ENCODE peak calls at places on chromosomes 6 and 20, in five cellular contexts. F is heart right ventricle, E is KBM-7, Z is left ventricle myocardium superior, I is EH. V is an unnamed sample.

GRCh38 chr6:79461205-79461604 is 76.0 kb downstream of the LCA5 start:
- DNase-seq in F (no peak), E (no peak), Z (no peak), I (no peak), V (no peak)

GRCh38 chr6:33162471-33162870 is 29.8 kb downstream of the COL11A2 start:
- DNase-seq in F (no peak), E (peak), Z (no peak), I (no peak), V (no peak)

GRCh38 chr6:37319156-37319555 is 34.6 kb upstream of the RNF8 start:
- DNase-seq in F (no peak), E (no peak), Z (no peak), I (peak), V (no peak)

GRCh38 chr6:122408697-122409458 is 9.4 kb downstream of the HSF2 start:
- DNase-seq in F (no peak), E (no peak), Z (no peak), I (no peak), V (no peak)

GRCh38 chr6:56851541-56852248 is 103.2 kb upstream of the BEND6 start:
- DNase-seq in F (peak), E (peak), Z (peak), I (peak), V (no peak)

GRCh38 chr6:101150226-101150625 is 243.3 kb upstream of the GRIK2 start:
- DNase-seq in F (no peak), E (no peak), Z (no peak), I (no peak), V (no peak)

GRCh38 chr20:46128310-46129151 is 10.4 kb downstream of the CD40 start:
- DNase-seq in F (peak), E (peak), Z (peak), I (peak), V (no peak)

GRCh38 chr6:38114976-38115632 is 295.6 kb downstream of the ZFAND3 start:
- DNase-seq in F (no peak), E (no peak), Z (no peak), I (no peak), V (no peak)

GRCh38 chr6:154981071-154981373 is 14.1 kb upstream of the TIAM2 start:
- DNase-seq in F (no peak), E (no peak), Z (no peak), I (no peak), V (peak)

GRCh38 chr6:55567558-55567957 is 11.4 kb downstream of the HMGCLL1 start:
- DNase-seq in F (no peak), E (no peak), Z (no peak), I (no peak), V (no peak)

GRCh38 chr20:62387219-62387913 is 463 bp downstream of the RPS21 start:
- DNase-seq in F (no peak), E (no peak), Z (no peak), I (no peak), V (no peak)

GRCh38 chr6:68730291-68731054 is 95.4 kb downstream of the ADGRB3 start:
- DNase-seq in F (no peak), E (no peak), Z (no peak), I (no peak), V (no peak)

GRCh38 chr20:49352821-49353220 is 75.0 kb upstream of the ZNFX1 start:
- DNase-seq in F (no peak), E (no peak), Z (no peak), I (no peak), V (no peak)

GRCh38 chr6:77926198-77926752 is 273.4 kb downstream of the MEI4 start:
- DNase-seq in F (no peak), E (no peak), Z (no peak), I (no peak), V (no peak)

V was measured in epithelial cell of prostate.